ENCODE peak calls at places on chromosome 18, in nine cellular contexts. One of them, this sample, is unnamed.

GRCh38 chr18:49177812-49178211 is 227.0 kb upstream of the SMAD7 start:
- DNase-seq in CD4-positive, CD25-positive, alpha-beta regulatory T cell: no peak
- DNase-seq in mesenteric fat pad: no peak
- DNase-seq in stimulated activated CD4-positive, alpha-beta T cell treated with anti-CD3 and anti-CD28 coated beads, Interleukin-2, amount 100 ng/mL, for 48 hours: no peak
- DNase-seq in GM23338: no peak
- DNase-seq in cardiac fibroblast: peak
- DNase-seq in left colon: no peak
- DNase-seq in effector memory CD8-positive, alpha-beta T cell: no peak
- DNase-seq in nephron progenitor cell: no peak
- DNase-seq in this sample: no peak

GRCh38 chr18:23619388-23619873 is 33.1 kb upstream of the NPC1 start:
- DNase-seq in CD4-positive, CD25-positive, alpha-beta regulatory T cell: no peak
- DNase-seq in mesenteric fat pad: no peak
- DNase-seq in stimulated activated CD4-positive, alpha-beta T cell treated with anti-CD3 and anti-CD28 coated beads, Interleukin-2, amount 100 ng/mL, for 48 hours: no peak
- DNase-seq in GM23338: peak
- DNase-seq in cardiac fibroblast: peak
- DNase-seq in left colon: peak
- DNase-seq in effector memory CD8-positive, alpha-beta T cell: peak
- DNase-seq in nephron progenitor cell: peak
- DNase-seq in this sample: no peak

GRCh38 chr18:449374-449773 is 51.1 kb downstream of the COLEC12 start:
- DNase-seq in CD4-positive, CD25-positive, alpha-beta regulatory T cell: no peak
- DNase-seq in mesenteric fat pad: no peak
- DNase-seq in stimulated activated CD4-positive, alpha-beta T cell treated with anti-CD3 and anti-CD28 coated beads, Interleukin-2, amount 100 ng/mL, for 48 hours: no peak
- DNase-seq in GM23338: peak
- DNase-seq in cardiac fibroblast: no peak
- DNase-seq in left colon: no peak
- DNase-seq in effector memory CD8-positive, alpha-beta T cell: no peak
- DNase-seq in nephron progenitor cell: peak
- DNase-seq in this sample: no peak

GRCh38 chr18:51867767-51868166 is 472.2 kb upstream of the DCC start:
- DNase-seq in CD4-positive, CD25-positive, alpha-beta regulatory T cell: no peak
- DNase-seq in mesenteric fat pad: no peak
- DNase-seq in stimulated activated CD4-positive, alpha-beta T cell treated with anti-CD3 and anti-CD28 coated beads, Interleukin-2, amount 100 ng/mL, for 48 hours: no peak
- DNase-seq in GM23338: peak
- DNase-seq in cardiac fibroblast: peak
- DNase-seq in left colon: peak
- DNase-seq in effector memory CD8-positive, alpha-beta T cell: no peak
- DNase-seq in nephron progenitor cell: peak
- DNase-seq in this sample: no peak

GRCh38 chr18:59814872-59815271 is 84.9 kb upstream of the PMAIP1 start:
- DNase-seq in CD4-positive, CD25-positive, alpha-beta regulatory T cell: no peak
- DNase-seq in mesenteric fat pad: no peak
- DNase-seq in stimulated activated CD4-positive, alpha-beta T cell treated with anti-CD3 and anti-CD28 coated beads, Interleukin-2, amount 100 ng/mL, for 48 hours: no peak
- DNase-seq in GM23338: no peak
- DNase-seq in cardiac fibroblast: peak
- DNase-seq in left colon: no peak
- DNase-seq in effector memory CD8-positive, alpha-beta T cell: no peak
- DNase-seq in nephron progenitor cell: no peak
- DNase-seq in this sample: no peak

GRCh38 chr18:29501952-29502351 is 1325.0 kb upstream of the CDH2 start:
- DNase-seq in CD4-positive, CD25-positive, alpha-beta regulatory T cell: no peak
- DNase-seq in mesenteric fat pad: no peak
- DNase-seq in stimulated activated CD4-positive, alpha-beta T cell treated with anti-CD3 and anti-CD28 coated beads, Interleukin-2, amount 100 ng/mL, for 48 hours: no peak
- DNase-seq in GM23338: no peak
- DNase-seq in cardiac fibroblast: peak
- DNase-seq in left colon: no peak
- DNase-seq in effector memory CD8-positive, alpha-beta T cell: no peak
- DNase-seq in nephron progenitor cell: no peak
- DNase-seq in this sample: no peak

GRCh38 chr18:44396550-44396949 is 284.1 kb upstream of the SETBP1 start:
- DNase-seq in CD4-positive, CD25-positive, alpha-beta regulatory T cell: no peak
- DNase-seq in mesenteric fat pad: no peak
- DNase-seq in stimulated activated CD4-positive, alpha-beta T cell treated with anti-CD3 and anti-CD28 coated beads, Interleukin-2, amount 100 ng/mL, for 48 hours: no peak
- DNase-seq in GM23338: no peak
- DNase-seq in cardiac fibroblast: no peak
- DNase-seq in left colon: no peak
- DNase-seq in effector memory CD8-positive, alpha-beta T cell: no peak
- DNase-seq in nephron progenitor cell: no peak
- DNase-seq in this sample: no peak

GRCh38 chr18:13137939-13138821 is 80.4 kb upstream of the LDLRAD4 start:
- DNase-seq in CD4-positive, CD25-positive, alpha-beta regulatory T cell: peak
- DNase-seq in mesenteric fat pad: no peak
- DNase-seq in stimulated activated CD4-positive, alpha-beta T cell treated with anti-CD3 and anti-CD28 coated beads, Interleukin-2, amount 100 ng/mL, for 48 hours: peak
- DNase-seq in GM23338: peak
- DNase-seq in cardiac fibroblast: peak
- DNase-seq in left colon: peak
- DNase-seq in effector memory CD8-positive, alpha-beta T cell: peak
- DNase-seq in nephron progenitor cell: no peak
- DNase-seq in this sample: no peak

GRCh38 chr18:79944126-79944731 is 7.2 kb downstream of the SLC66A2 start:
- DNase-seq in CD4-positive, CD25-positive, alpha-beta regulatory T cell: no peak
- DNase-seq in mesenteric fat pad: peak
- DNase-seq in stimulated activated CD4-positive, alpha-beta T cell treated with anti-CD3 and anti-CD28 coated beads, Interleukin-2, amount 100 ng/mL, for 48 hours: no peak
- DNase-seq in GM23338: peak
- DNase-seq in cardiac fibroblast: peak
- DNase-seq in left colon: peak
- DNase-seq in effector memory CD8-positive, alpha-beta T cell: no peak
- DNase-seq in nephron progenitor cell: no peak
- DNase-seq in this sample: no peak

GRCh38 chr18:32847719-32848118 is 74.9 kb upstream of the KLHL14 start:
- DNase-seq in CD4-positive, CD25-positive, alpha-beta regulatory T cell: no peak
- DNase-seq in mesenteric fat pad: no peak
- DNase-seq in stimulated activated CD4-positive, alpha-beta T cell treated with anti-CD3 and anti-CD28 coated beads, Interleukin-2, amount 100 ng/mL, for 48 hours: no peak
- DNase-seq in GM23338: peak
- DNase-seq in cardiac fibroblast: no peak
- DNase-seq in left colon: no peak
- DNase-seq in effector memory CD8-positive, alpha-beta T cell: no peak
- DNase-seq in nephron progenitor cell: peak
- DNase-seq in this sample: no peak

GRCh38 chr18:64444819-64445218 is 295.9 kb upstream of the LINC00305 start:
- DNase-seq in CD4-positive, CD25-positive, alpha-beta regulatory T cell: no peak
- DNase-seq in mesenteric fat pad: no peak
- DNase-seq in stimulated activated CD4-positive, alpha-beta T cell treated with anti-CD3 and anti-CD28 coated beads, Interleukin-2, amount 100 ng/mL, for 48 hours: no peak
- DNase-seq in GM23338: peak
- DNase-seq in cardiac fibroblast: no peak
- DNase-seq in left colon: no peak
- DNase-seq in effector memory CD8-positive, alpha-beta T cell: no peak
- DNase-seq in nephron progenitor cell: no peak
- DNase-seq in this sample: no peak

GRCh38 chr18:32674491-32674890 is 98.3 kb downstream of the KLHL14 start:
- DNase-seq in CD4-positive, CD25-positive, alpha-beta regulatory T cell: no peak
- DNase-seq in mesenteric fat pad: no peak
- DNase-seq in stimulated activated CD4-positive, alpha-beta T cell treated with anti-CD3 and anti-CD28 coated beads, Interleukin-2, amount 100 ng/mL, for 48 hours: no peak
- DNase-seq in GM23338: peak
- DNase-seq in cardiac fibroblast: no peak
- DNase-seq in left colon: no peak
- DNase-seq in effector memory CD8-positive, alpha-beta T cell: no peak
- DNase-seq in nephron progenitor cell: no peak
- DNase-seq in this sample: no peak

GRCh38 chr18:23964282-23965238 is 50.0 kb upstream of the TTC39C start:
- DNase-seq in CD4-positive, CD25-positive, alpha-beta regulatory T cell: peak
- DNase-seq in mesenteric fat pad: no peak
- DNase-seq in stimulated activated CD4-positive, alpha-beta T cell treated with anti-CD3 and anti-CD28 coated beads, Interleukin-2, amount 100 ng/mL, for 48 hours: peak
- DNase-seq in GM23338: peak
- DNase-seq in cardiac fibroblast: no peak
- DNase-seq in left colon: peak
- DNase-seq in effector memory CD8-positive, alpha-beta T cell: peak
- DNase-seq in nephron progenitor cell: no peak
- DNase-seq in this sample: no peak

GRCh38 chr18:8828798-8829197 is 123.4 kb downstream of the MTCL1 start:
- DNase-seq in CD4-positive, CD25-positive, alpha-beta regulatory T cell: no peak
- DNase-seq in mesenteric fat pad: no peak
- DNase-seq in stimulated activated CD4-positive, alpha-beta T cell treated with anti-CD3 and anti-CD28 coated beads, Interleukin-2, amount 100 ng/mL, for 48 hours: no peak
- DNase-seq in GM23338: no peak
- DNase-seq in cardiac fibroblast: no peak
- DNase-seq in left colon: no peak
- DNase-seq in effector memory CD8-positive, alpha-beta T cell: no peak
- DNase-seq in nephron progenitor cell: no peak
- DNase-seq in this sample: no peak

GRCh38 chr18:77666613-77667012 is 417.0 kb downstream of the GALR1 start:
- DNase-seq in CD4-positive, CD25-positive, alpha-beta regulatory T cell: no peak
- DNase-seq in mesenteric fat pad: no peak
- DNase-seq in stimulated activated CD4-positive, alpha-beta T cell treated with anti-CD3 and anti-CD28 coated beads, Interleukin-2, amount 100 ng/mL, for 48 hours: no peak
- DNase-seq in GM23338: no peak
- DNase-seq in cardiac fibroblast: no peak
- DNase-seq in left colon: no peak
- DNase-seq in effector memory CD8-positive, alpha-beta T cell: no peak
- DNase-seq in nephron progenitor cell: no peak
- DNase-seq in this sample: no peak

GRCh38 chr18:28043631-28044030 is 133.3 kb downstream of the CDH2 start:
- DNase-seq in CD4-positive, CD25-positive, alpha-beta regulatory T cell: no peak
- DNase-seq in mesenteric fat pad: no peak
- DNase-seq in stimulated activated CD4-positive, alpha-beta T cell treated with anti-CD3 and anti-CD28 coated beads, Interleukin-2, amount 100 ng/mL, for 48 hours: no peak
- DNase-seq in GM23338: no peak
- DNase-seq in cardiac fibroblast: no peak
- DNase-seq in left colon: no peak
- DNase-seq in effector memory CD8-positive, alpha-beta T cell: no peak
- DNase-seq in nephron progenitor cell: no peak
- DNase-seq in this sample: no peak

GRCh38 chr18:63322908-63323634 is 3.5 kb upstream of the BCL2 start:
- DNase-seq in CD4-positive, CD25-positive, alpha-beta regulatory T cell: peak
- DNase-seq in mesenteric fat pad: no peak
- DNase-seq in stimulated activated CD4-positive, alpha-beta T cell treated with anti-CD3 and anti-CD28 coated beads, Interleukin-2, amount 100 ng/mL, for 48 hours: no peak
- DNase-seq in GM23338: peak
- DNase-seq in cardiac fibroblast: peak
- DNase-seq in left colon: peak
- DNase-seq in effector memory CD8-positive, alpha-beta T cell: peak
- DNase-seq in nephron progenitor cell: peak
- DNase-seq in this sample: peak

GRCh38 chr18:61953161-61953560 is 60.4 kb upstream of the RNF152 start:
- DNase-seq in CD4-positive, CD25-positive, alpha-beta regulatory T cell: no peak
- DNase-seq in mesenteric fat pad: no peak
- DNase-seq in stimulated activated CD4-positive, alpha-beta T cell treated with anti-CD3 and anti-CD28 coated beads, Interleukin-2, amount 100 ng/mL, for 48 hours: no peak
- DNase-seq in GM23338: no peak
- DNase-seq in cardiac fibroblast: no peak
- DNase-seq in left colon: no peak
- DNase-seq in effector memory CD8-positive, alpha-beta T cell: no peak
- DNase-seq in nephron progenitor cell: no peak
- DNase-seq in this sample: no peak

GRCh38 chr18:33812186-33812585 is 234.2 kb downstream of the ASXL3 start:
- DNase-seq in CD4-positive, CD25-positive, alpha-beta regulatory T cell: no peak
- DNase-seq in mesenteric fat pad: no peak
- DNase-seq in stimulated activated CD4-positive, alpha-beta T cell treated with anti-CD3 and anti-CD28 coated beads, Interleukin-2, amount 100 ng/mL, for 48 hours: no peak
- DNase-seq in GM23338: no peak
- DNase-seq in cardiac fibroblast: no peak
- DNase-seq in left colon: peak
- DNase-seq in effector memory CD8-positive, alpha-beta T cell: no peak
- DNase-seq in nephron progenitor cell: no peak
- DNase-seq in this sample: no peak

GRCh38 chr18:23605941-23606340 is 19.6 kb upstream of the NPC1 start:
- DNase-seq in CD4-positive, CD25-positive, alpha-beta regulatory T cell: no peak
- DNase-seq in mesenteric fat pad: no peak
- DNase-seq in stimulated activated CD4-positive, alpha-beta T cell treated with anti-CD3 and anti-CD28 coated beads, Interleukin-2, amount 100 ng/mL, for 48 hours: no peak
- DNase-seq in GM23338: no peak
- DNase-seq in cardiac fibroblast: no peak
- DNase-seq in left colon: no peak
- DNase-seq in effector memory CD8-positive, alpha-beta T cell: no peak
- DNase-seq in nephron progenitor cell: no peak
- DNase-seq in this sample: no peak

GRCh38 chr18:25278415-25278814 is 73.6 kb downstream of the ZNF521 start:
- DNase-seq in CD4-positive, CD25-positive, alpha-beta regulatory T cell: no peak
- DNase-seq in mesenteric fat pad: no peak
- DNase-seq in stimulated activated CD4-positive, alpha-beta T cell treated with anti-CD3 and anti-CD28 coated beads, Interleukin-2, amount 100 ng/mL, for 48 hours: no peak
- DNase-seq in GM23338: no peak
- DNase-seq in cardiac fibroblast: no peak
- DNase-seq in left colon: no peak
- DNase-seq in effector memory CD8-positive, alpha-beta T cell: no peak
- DNase-seq in nephron progenitor cell: no peak
- DNase-seq in this sample: no peak

GRCh38 chr18:79626905-79627749 is 52.5 kb upstream of the CTDP1 start:
- DNase-seq in CD4-positive, CD25-positive, alpha-beta regulatory T cell: no peak
- DNase-seq in mesenteric fat pad: no peak
- DNase-seq in stimulated activated CD4-positive, alpha-beta T cell treated with anti-CD3 and anti-CD28 coated beads, Interleukin-2, amount 100 ng/mL, for 48 hours: no peak
- DNase-seq in GM23338: no peak
- DNase-seq in cardiac fibroblast: no peak
- DNase-seq in left colon: no peak
- DNase-seq in effector memory CD8-positive, alpha-beta T cell: no peak
- DNase-seq in nephron progenitor cell: no peak
- DNase-seq in this sample: no peak

This sample was measured in NK-92 treated with Interleukin-12 subunit alpha and Interleukin-12 subunit beta, amount 100 ng/mL, for 24 hours.